ENCODE peak calls at places on chromosomes 6 and 20, in four cellular contexts. One of them, this sample, is unnamed.

GRCh38 chr20:6709865-6710595 is 57.5 kb upstream of the BMP2 start:
- DNase-seq in glomerular endothelial cell: no peak
- DNase-seq in Peyer's patch: no peak
- DNase-seq in dermis blood vessel endothelial cell: peak; percentile 60
- DNase-seq in this sample: no peak

GRCh38 chr6:140441256-140441655 is 1066.8 kb upstream of the CITED2 start:
- DNase-seq in glomerular endothelial cell: peak; percentile 22
- DNase-seq in Peyer's patch: no peak
- DNase-seq in dermis blood vessel endothelial cell: peak; percentile 71
- DNase-seq in this sample: no peak

GRCh38 chr6:44151348-44152108 is 7.1 kb upstream of the CAPN11 start:
- DNase-seq in glomerular endothelial cell: no peak
- DNase-seq in Peyer's patch: peak; percentile 64
- DNase-seq in dermis blood vessel endothelial cell: peak; percentile 85
- DNase-seq in this sample: peak; percentile 70

GRCh38 chr20:45254867-45255266 is 503 bp upstream of the SLPI start:
- DNase-seq in glomerular endothelial cell: no peak
- DNase-seq in Peyer's patch: no peak
- DNase-seq in dermis blood vessel endothelial cell: no peak
- DNase-seq in this sample: no peak

GRCh38 chr20:40249805-40250204 is 439.2 kb downstream of the MAFB start:
- DNase-seq in glomerular endothelial cell: no peak
- DNase-seq in Peyer's patch: no peak
- DNase-seq in dermis blood vessel endothelial cell: no peak
- DNase-seq in this sample: no peak

GRCh38 chr6:158536891-158537798 is 22.7 kb upstream of the TMEM181 start:
- DNase-seq in glomerular endothelial cell: no peak
- DNase-seq in Peyer's patch: no peak
- DNase-seq in dermis blood vessel endothelial cell: no peak
- DNase-seq in this sample: no peak

GRCh38 chr20:4371623-4372246 is 350.0 kb upstream of the PRND start:
- DNase-seq in glomerular endothelial cell: no peak
- DNase-seq in Peyer's patch: no peak
- DNase-seq in dermis blood vessel endothelial cell: no peak
- DNase-seq in this sample: no peak

GRCh38 chr6:130600880-130601341 is 226.3 kb upstream of the SMLR1 start:
- DNase-seq in glomerular endothelial cell: peak; percentile 33
- DNase-seq in Peyer's patch: no peak
- DNase-seq in dermis blood vessel endothelial cell: peak; percentile 50
- DNase-seq in this sample: no peak

GRCh38 chr6:36607782-36608386 is 13.7 kb downstream of the SRSF3 start:
- DNase-seq in glomerular endothelial cell: no peak
- DNase-seq in Peyer's patch: no peak
- DNase-seq in dermis blood vessel endothelial cell: no peak
- DNase-seq in this sample: no peak

GRCh38 chr6:41657131-41658094 is 19.1 kb downstream of the MDFI start:
- DNase-seq in glomerular endothelial cell: no peak
- DNase-seq in Peyer's patch: no peak
- DNase-seq in dermis blood vessel endothelial cell: no peak
- DNase-seq in this sample: no peak

GRCh38 chr6:6724319-6725119 is 136.0 kb downstream of the LY86 start:
- DNase-seq in glomerular endothelial cell: peak; percentile 72
- DNase-seq in Peyer's patch: peak; percentile 48
- DNase-seq in dermis blood vessel endothelial cell: peak; percentile 96
- DNase-seq in this sample: peak; percentile 46

GRCh38 chr6:97203343-97203742 is 79.7 kb downstream of the MMS22L start:
- DNase-seq in glomerular endothelial cell: no peak
- DNase-seq in Peyer's patch: no peak
- DNase-seq in dermis blood vessel endothelial cell: no peak
- DNase-seq in this sample: no peak

GRCh38 chr20:40966103-40966502 is 62.5 kb upstream of the TOP1 start:
- DNase-seq in glomerular endothelial cell: no peak
- DNase-seq in Peyer's patch: peak; percentile 43
- DNase-seq in dermis blood vessel endothelial cell: peak; percentile 20
- DNase-seq in this sample: no peak

GRCh38 chr20:17083738-17084137 is 143.1 kb upstream of the PCSK2 start:
- DNase-seq in glomerular endothelial cell: no peak
- DNase-seq in Peyer's patch: no peak
- DNase-seq in dermis blood vessel endothelial cell: no peak
- DNase-seq in this sample: no peak

GRCh38 chr20:10079964-10080363 is 45.2 kb downstream of the ANKEF1 start:
- DNase-seq in glomerular endothelial cell: no peak
- DNase-seq in Peyer's patch: no peak
- DNase-seq in dermis blood vessel endothelial cell: no peak
- DNase-seq in this sample: no peak

GRCh38 chr6:169231790-169232506 is 21.7 kb downstream of the THBS2 start:
- DNase-seq in glomerular endothelial cell: no peak
- DNase-seq in Peyer's patch: no peak
- DNase-seq in dermis blood vessel endothelial cell: no peak
- DNase-seq in this sample: no peak

GRCh38 chr6:144710207-144710606 is 425.1 kb downstream of the UTRN start:
- DNase-seq in glomerular endothelial cell: peak; percentile 29
- DNase-seq in Peyer's patch: no peak
- DNase-seq in dermis blood vessel endothelial cell: peak; percentile 82
- DNase-seq in this sample: no peak

GRCh38 chr6:109527989-109528388 is 45.0 kb upstream of the ZBTB24 start:
- DNase-seq in glomerular endothelial cell: no peak
- DNase-seq in Peyer's patch: no peak
- DNase-seq in dermis blood vessel endothelial cell: peak; percentile 18
- DNase-seq in this sample: no peak

GRCh38 chr6:12578751-12579150 is 137.8 kb upstream of the PHACTR1 start:
- DNase-seq in glomerular endothelial cell: no peak
- DNase-seq in Peyer's patch: no peak
- DNase-seq in dermis blood vessel endothelial cell: no peak
- DNase-seq in this sample: no peak

GRCh38 chr6:41191569-41191968 is 9.4 kb downstream of the TREML2 start:
- DNase-seq in glomerular endothelial cell: no peak
- DNase-seq in Peyer's patch: no peak
- DNase-seq in dermis blood vessel endothelial cell: peak; percentile 25
- DNase-seq in this sample: no peak

GRCh38 chr6:155528982-155529453 is 73.4 kb upstream of the NOX3 start:
- DNase-seq in glomerular endothelial cell: peak; percentile 94
- DNase-seq in Peyer's patch: no peak
- DNase-seq in dermis blood vessel endothelial cell: peak; percentile 93
- DNase-seq in this sample: no peak

GRCh38 chr6:45707188-45707587 is 308.5 kb downstream of the CLIC5 start:
- DNase-seq in glomerular endothelial cell: no peak
- DNase-seq in Peyer's patch: no peak
- DNase-seq in dermis blood vessel endothelial cell: no peak
- DNase-seq in this sample: no peak

GRCh38 chr6:74731204-74731603 is 474.6 kb downstream of the COL12A1 start:
- DNase-seq in glomerular endothelial cell: no peak
- DNase-seq in Peyer's patch: no peak
- DNase-seq in dermis blood vessel endothelial cell: peak; percentile 4
- DNase-seq in this sample: no peak

GRCh38 chr20:63498950-63499332 is at the start of gene EEF1A2:
- DNase-seq in glomerular endothelial cell: no peak
- DNase-seq in Peyer's patch: peak; percentile 31
- DNase-seq in dermis blood vessel endothelial cell: peak; percentile 12
- DNase-seq in this sample: peak; percentile 55

GRCh38 chr6:125593746-125594145 is 155.7 kb upstream of the HEY2 start:
- DNase-seq in glomerular endothelial cell: no peak
- DNase-seq in Peyer's patch: no peak
- DNase-seq in dermis blood vessel endothelial cell: no peak
- DNase-seq in this sample: no peak

GRCh38 chr6:18515767-18516166 is 128.6 kb downstream of the RNF144B start:
- DNase-seq in glomerular endothelial cell: no peak
- DNase-seq in Peyer's patch: no peak
- DNase-seq in dermis blood vessel endothelial cell: no peak
- DNase-seq in this sample: no peak

GRCh38 chr6:136921936-136922679 is at the start of gene SLC35D3:
- DNase-seq in glomerular endothelial cell: no peak
- DNase-seq in Peyer's patch: no peak
- DNase-seq in dermis blood vessel endothelial cell: peak; percentile 38
- DNase-seq in this sample: peak; percentile 12

GRCh38 chr6:24240943-24241342 is 114.9 kb downstream of the NRSN1 start:
- DNase-seq in glomerular endothelial cell: no peak
- DNase-seq in Peyer's patch: no peak
- DNase-seq in dermis blood vessel endothelial cell: no peak
- DNase-seq in this sample: no peak

GRCh38 chr6:38996676-38997075 is 51.9 kb upstream of the GLP1R start:
- DNase-seq in glomerular endothelial cell: no peak
- DNase-seq in Peyer's patch: no peak
- DNase-seq in dermis blood vessel endothelial cell: no peak
- DNase-seq in this sample: no peak